ENCODE peak calls at places on chromosomes 4 and X, in ten cellular contexts. One of them, this sample, is unnamed.

GRCh38 chrX:101658661-101659477 is 781 bp downstream of the ARMCX2 start:
- DNase-seq in A549: peak; percentile 24
- DNase-seq in NB4: no peak
- DNase-seq in astrocyte of the spinal cord: peak; percentile 59
- DNase-seq in foreskin fibroblast: peak; percentile 75
- DNase-seq in choroid plexus epithelial cell: peak; percentile 58
- DNase-seq in fibroblast of villous mesenchyme: peak; percentile 50
- DNase-seq in A673: peak; percentile 83
- DNase-seq in upper lobe of right lung: peak; percentile 88
- DNase-seq in psoas muscle: peak; percentile 78
- DNase-seq in this sample: peak; percentile 54

GRCh38 chr4:8228319-8229250 is 29.5 kb downstream of the SH3TC1 start:
- DNase-seq in A549: peak; percentile 82
- DNase-seq in NB4: peak; percentile 84
- DNase-seq in astrocyte of the spinal cord: peak; percentile 86
- DNase-seq in foreskin fibroblast: peak; percentile 75
- DNase-seq in choroid plexus epithelial cell: peak; percentile 92
- DNase-seq in fibroblast of villous mesenchyme: peak; percentile 95
- DNase-seq in A673: peak; percentile 24
- DNase-seq in upper lobe of right lung: peak; percentile 92
- DNase-seq in psoas muscle: peak; percentile 84
- DNase-seq in this sample: peak; percentile 85

GRCh38 chrX:13761606-13762005 is 27.1 kb downstream of the OFD1 start:
- DNase-seq in A549: no peak
- DNase-seq in NB4: peak; percentile 37
- DNase-seq in astrocyte of the spinal cord: no peak
- DNase-seq in foreskin fibroblast: peak; percentile 51
- DNase-seq in choroid plexus epithelial cell: peak; percentile 37
- DNase-seq in fibroblast of villous mesenchyme: peak; percentile 29
- DNase-seq in A673: no peak
- DNase-seq in upper lobe of right lung: no peak
- DNase-seq in psoas muscle: no peak
- DNase-seq in this sample: peak; percentile 21

GRCh38 chrX:45517090-45517973 is 316.7 kb upstream of the DIPK2B start:
- DNase-seq in A549: peak; percentile 36
- DNase-seq in NB4: peak; percentile 39
- DNase-seq in astrocyte of the spinal cord: peak; percentile 71
- DNase-seq in foreskin fibroblast: peak; percentile 84
- DNase-seq in choroid plexus epithelial cell: peak; percentile 69
- DNase-seq in fibroblast of villous mesenchyme: no peak
- DNase-seq in A673: peak; percentile 49
- DNase-seq in upper lobe of right lung: no peak
- DNase-seq in psoas muscle: no peak
- DNase-seq in this sample: peak; percentile 55

GRCh38 chrX:113920661-113921060 is 663.2 kb upstream of the HTR2C start:
- DNase-seq in A549: no peak
- DNase-seq in NB4: no peak
- DNase-seq in astrocyte of the spinal cord: no peak
- DNase-seq in foreskin fibroblast: no peak
- DNase-seq in choroid plexus epithelial cell: no peak
- DNase-seq in fibroblast of villous mesenchyme: no peak
- DNase-seq in A673: no peak
- DNase-seq in upper lobe of right lung: no peak
- DNase-seq in psoas muscle: no peak
- DNase-seq in this sample: no peak

GRCh38 chr4:85610450-85610849 is 135.5 kb downstream of the ARHGAP24 start:
- DNase-seq in A549: no peak
- DNase-seq in NB4: no peak
- DNase-seq in astrocyte of the spinal cord: no peak
- DNase-seq in foreskin fibroblast: no peak
- DNase-seq in choroid plexus epithelial cell: no peak
- DNase-seq in fibroblast of villous mesenchyme: no peak
- DNase-seq in A673: no peak
- DNase-seq in upper lobe of right lung: no peak
- DNase-seq in psoas muscle: no peak
- DNase-seq in this sample: no peak

GRCh38 chr4:76590847-76591281 is 155.8 kb downstream of the SHROOM3 start:
- DNase-seq in A549: no peak
- DNase-seq in NB4: no peak
- DNase-seq in astrocyte of the spinal cord: peak; percentile 59
- DNase-seq in foreskin fibroblast: peak; percentile 76
- DNase-seq in choroid plexus epithelial cell: peak; percentile 55
- DNase-seq in fibroblast of villous mesenchyme: peak; percentile 30
- DNase-seq in A673: no peak
- DNase-seq in upper lobe of right lung: no peak
- DNase-seq in psoas muscle: no peak
- DNase-seq in this sample: peak; percentile 29

GRCh38 chrX:133083899-133084298 is 13.0 kb downstream of the USP26 start:
- DNase-seq in A549: no peak
- DNase-seq in NB4: no peak
- DNase-seq in astrocyte of the spinal cord: no peak
- DNase-seq in foreskin fibroblast: no peak
- DNase-seq in choroid plexus epithelial cell: no peak
- DNase-seq in fibroblast of villous mesenchyme: no peak
- DNase-seq in A673: no peak
- DNase-seq in upper lobe of right lung: no peak
- DNase-seq in psoas muscle: no peak
- DNase-seq in this sample: no peak

GRCh38 chrX:20139966-20140365 is 1.7 kb downstream of the EIF1AX start:
- DNase-seq in A549: no peak
- DNase-seq in NB4: no peak
- DNase-seq in astrocyte of the spinal cord: peak; percentile 50
- DNase-seq in foreskin fibroblast: peak; percentile 54
- DNase-seq in choroid plexus epithelial cell: peak; percentile 26
- DNase-seq in fibroblast of villous mesenchyme: peak; percentile 55
- DNase-seq in A673: no peak
- DNase-seq in upper lobe of right lung: no peak
- DNase-seq in psoas muscle: no peak
- DNase-seq in this sample: peak; percentile 37

GRCh38 chr4:81635747-81636146 is 164.0 kb upstream of the RASGEF1B start:
- DNase-seq in A549: no peak
- DNase-seq in NB4: peak; percentile 73
- DNase-seq in astrocyte of the spinal cord: no peak
- DNase-seq in foreskin fibroblast: no peak
- DNase-seq in choroid plexus epithelial cell: peak; percentile 5
- DNase-seq in fibroblast of villous mesenchyme: no peak
- DNase-seq in A673: no peak
- DNase-seq in upper lobe of right lung: peak; percentile 69
- DNase-seq in psoas muscle: no peak
- DNase-seq in this sample: no peak
- H3K4me3 ChIP-seq in A549: no peak overlapping the region
- H3K4me3 ChIP-seq in NB4: no peak overlapping the region
- H3K4me3 ChIP-seq in astrocyte of the spinal cord: no peak overlapping the region
- H3K4me3 ChIP-seq in foreskin fibroblast: no peak overlapping the region
- H3K4me3 ChIP-seq in choroid plexus epithelial cell: no peak overlapping the region
- H3K4me3 ChIP-seq in fibroblast of villous mesenchyme: no peak overlapping the region
- H3K4me3 ChIP-seq in A673: no peak overlapping the region
- H3K4me3 ChIP-seq in upper lobe of right lung: no peak overlapping the region
- H3K4me3 ChIP-seq in psoas muscle: no peak overlapping the region
- H3K4me3 ChIP-seq in this sample: no peak overlapping the region

GRCh38 chr4:149914521-149915115 is 99.0 kb upstream of the IQCM start:
- DNase-seq in A549: peak; percentile 57
- DNase-seq in NB4: peak; percentile 55
- DNase-seq in astrocyte of the spinal cord: peak; percentile 63
- DNase-seq in foreskin fibroblast: peak; percentile 76
- DNase-seq in choroid plexus epithelial cell: peak; percentile 83
- DNase-seq in fibroblast of villous mesenchyme: peak; percentile 62
- DNase-seq in A673: peak; percentile 80
- DNase-seq in upper lobe of right lung: no peak
- DNase-seq in psoas muscle: no peak
- DNase-seq in this sample: peak; percentile 68
- TF ChIP-seq CTCF in A549: peak; percentile 67
- TF ChIP-seq CTCF in NB4: peak; percentile 77
- TF ChIP-seq CTCF in astrocyte of the spinal cord: peak; percentile 89
- TF ChIP-seq CTCF in foreskin fibroblast: peak; percentile 89
- TF ChIP-seq CTCF in choroid plexus epithelial cell: peak; percentile 93
- TF ChIP-seq CTCF in fibroblast of villous mesenchyme: peak; percentile 86
- TF ChIP-seq CTCF in A673: peak; percentile 91
- TF ChIP-seq CTCF in upper lobe of right lung: peak; percentile 57
- TF ChIP-seq CTCF in psoas muscle: peak; percentile 32
- TF ChIP-seq CTCF in this sample: peak; percentile 84

GRCh38 chr4:161525121-161525520 is 638.7 kb downstream of the FSTL5 start:
- DNase-seq in A549: no peak
- DNase-seq in NB4: no peak
- DNase-seq in astrocyte of the spinal cord: no peak
- DNase-seq in foreskin fibroblast: no peak
- DNase-seq in choroid plexus epithelial cell: no peak
- DNase-seq in fibroblast of villous mesenchyme: no peak
- DNase-seq in A673: no peak
- DNase-seq in upper lobe of right lung: no peak
- DNase-seq in psoas muscle: no peak
- DNase-seq in this sample: no peak
- H3K4me3 ChIP-seq in A549: no peak overlapping the region
- H3K4me3 ChIP-seq in NB4: no peak overlapping the region
- H3K4me3 ChIP-seq in astrocyte of the spinal cord: no peak overlapping the region
- H3K4me3 ChIP-seq in foreskin fibroblast: no peak overlapping the region
- H3K4me3 ChIP-seq in choroid plexus epithelial cell: no peak overlapping the region
- H3K4me3 ChIP-seq in fibroblast of villous mesenchyme: no peak overlapping the region
- H3K4me3 ChIP-seq in A673: no peak overlapping the region
- H3K4me3 ChIP-seq in upper lobe of right lung: no peak overlapping the region
- H3K4me3 ChIP-seq in psoas muscle: no peak overlapping the region
- H3K4me3 ChIP-seq in this sample: no peak overlapping the region

GRCh38 chr4:186669159-186669720 is 54.4 kb downstream of the FAT1 start:
- DNase-seq in A549: peak; percentile 38
- DNase-seq in NB4: peak; percentile 7
- DNase-seq in astrocyte of the spinal cord: peak; percentile 78
- DNase-seq in foreskin fibroblast: peak; percentile 80
- DNase-seq in choroid plexus epithelial cell: peak; percentile 86
- DNase-seq in fibroblast of villous mesenchyme: peak; percentile 79
- DNase-seq in A673: peak; percentile 80
- DNase-seq in upper lobe of right lung: no peak
- DNase-seq in psoas muscle: no peak
- DNase-seq in this sample: peak; percentile 82
- TF ChIP-seq CTCF in A549: peak; percentile 55
- TF ChIP-seq CTCF in NB4: no peak
- TF ChIP-seq CTCF in astrocyte of the spinal cord: peak; percentile 37
- TF ChIP-seq CTCF in foreskin fibroblast: no peak
- TF ChIP-seq CTCF in choroid plexus epithelial cell: peak; percentile 54
- TF ChIP-seq CTCF in fibroblast of villous mesenchyme: peak; percentile 45
- TF ChIP-seq CTCF in A673: peak; percentile 69
- TF ChIP-seq CTCF in upper lobe of right lung: peak; percentile 52
- TF ChIP-seq CTCF in psoas muscle: peak; percentile 50
- TF ChIP-seq CTCF in this sample: peak; percentile 39